ENCODE peak calls at places on chromosomes 1 and 21, in ten cellular contexts. D is mesothelial cell of epicardium; O is left ventricle myocardium inferior; N is stimulated activated CD8-positive, alpha-beta memory T cell treated with anti-CD3 and anti-CD28 coated beads, Interleukin-15, amount 100 ng/mL, for 4 hours; U is M059J; W is AG04450; C is stimulated activated CD4-positive, alpha-beta T cell treated with anti-CD3 and anti-CD28 coated beads, TNF-alpha, amount 100 ng/mL, for 24 hours; J is chondrocyte; L is HS-5; Q is retinal pigment epithelial cell. H is an unnamed sample.

GRCh38 chr1:165073402-165074007 is 283.0 kb downstream of the LMX1A start:
- DNase-seq in D (no peak), O (no peak), N (no peak), U (peak), W (peak), C (no peak), J (no peak), L (no peak), Q (no peak), H (peak)

GRCh38 chr1:192810253-192810880 is 1.5 kb downstream of the RGS2 start:
- DNase-seq in D (no peak), O (peak), N (no peak), U (no peak), W (peak), C (no peak), J (no peak), L (no peak), Q (no peak), H (no peak)

GRCh38 chr1:2971609-2972008 is 49.7 kb upstream of the ACTRT2 start:
- DNase-seq in D (peak), O (no peak), N (no peak), U (no peak), W (no peak), C (no peak), J (peak), L (no peak), Q (no peak), H (no peak)

GRCh38 chr1:95888877-95889799 is 655.1 kb downstream of the RWDD3 start:
- DNase-seq in D (no peak), O (no peak), N (no peak), U (no peak), W (no peak), C (no peak), J (no peak), L (no peak), Q (no peak), H (peak)

GRCh38 chr1:203156280-203156679 is 19.3 kb downstream of the MYBPH start:
- DNase-seq in D (no peak), O (no peak), N (no peak), U (no peak), W (no peak), C (no peak), J (no peak), L (no peak), Q (no peak), H (no peak)

GRCh38 chr1:2480236-2480985 is 4.3 kb downstream of the PLCH2 start:
- DNase-seq in D (no peak), O (no peak), N (no peak), U (no peak), W (no peak), C (no peak), J (no peak), L (no peak), Q (no peak), H (no peak)

GRCh38 chr1:207805841-207806421 is 54.1 kb downstream of the CD46 start:
- DNase-seq in D (no peak), O (peak), N (no peak), U (peak), W (peak), C (no peak), J (no peak), L (peak), Q (peak), H (no peak)

GRCh38 chr21:35984654-35985366 is 75.5 kb downstream of the SETD4 start:
- DNase-seq in D (no peak), O (no peak), N (no peak), U (no peak), W (no peak), C (no peak), J (no peak), L (no peak), Q (no peak), H (peak)

GRCh38 chr1:223226271-223226670 is 83.2 kb upstream of the TLR5 start:
- DNase-seq in D (no peak), O (no peak), N (no peak), U (no peak), W (no peak), C (no peak), J (no peak), L (no peak), Q (no peak), H (no peak)